ENCODE peak calls at places on chromosomes 11 and 22, in four cellular contexts. One of them, this sample, is unnamed.

GRCh38 chr22:32202539-32203180 is 2.2 kb downstream of the RFPL2 start:
- DNase-seq in A549: peak
- DNase-seq in endothelial cell: peak
- DNase-seq in lower lobe of right lung: peak
- DNase-seq in this sample: peak

GRCh38 chr11:65867284-65868071 is 5.1 kb downstream of the EFEMP2 start:
- DNase-seq in A549: no peak
- DNase-seq in endothelial cell: no peak
- DNase-seq in lower lobe of right lung: peak
- DNase-seq in this sample: no peak

GRCh38 chr11:83671295-83671694 is 385.1 kb upstream of the CCDC90B start:
- DNase-seq in A549: no peak
- DNase-seq in endothelial cell: no peak
- DNase-seq in lower lobe of right lung: no peak
- DNase-seq in this sample: no peak

GRCh38 chr11:125062196-125062930 is 742 bp upstream of the SLC37A2 start:
- DNase-seq in A549: no peak
- DNase-seq in endothelial cell: no peak
- DNase-seq in lower lobe of right lung: no peak
- DNase-seq in this sample: peak

GRCh38 chr22:26845016-26845728 is 187.8 kb downstream of the MIAT start:
- DNase-seq in A549: no peak
- DNase-seq in endothelial cell: no peak
- DNase-seq in lower lobe of right lung: no peak
- DNase-seq in this sample: no peak

GRCh38 chr11:78742430-78742829 is 167.8 kb upstream of the NARS2 start:
- DNase-seq in A549: no peak
- DNase-seq in endothelial cell: no peak
- DNase-seq in lower lobe of right lung: peak
- DNase-seq in this sample: no peak

GRCh38 chr22:29011200-29011867 is 50.3 kb downstream of the C22orf31 start:
- DNase-seq in A549: no peak
- DNase-seq in endothelial cell: no peak
- DNase-seq in lower lobe of right lung: peak
- DNase-seq in this sample: no peak

GRCh38 chr11:10233581-10233980 is 60.4 kb downstream of the SBF2 start:
- DNase-seq in A549: no peak
- DNase-seq in endothelial cell: no peak
- DNase-seq in lower lobe of right lung: no peak
- DNase-seq in this sample: no peak

GRCh38 chr11:105045897-105046296 is 762 bp upstream of the CARD16 start:
- DNase-seq in A549: no peak
- DNase-seq in endothelial cell: no peak
- DNase-seq in lower lobe of right lung: no peak
- DNase-seq in this sample: no peak

GRCh38 chr22:40443675-40444482 is 73.5 kb downstream of the SGSM3 start:
- DNase-seq in A549: no peak
- DNase-seq in endothelial cell: no peak
- DNase-seq in lower lobe of right lung: no peak
- DNase-seq in this sample: no peak

GRCh38 chr22:44738347-44738715 is 14.0 kb upstream of the ARHGAP8 start:
- DNase-seq in A549: no peak
- DNase-seq in endothelial cell: no peak
- DNase-seq in lower lobe of right lung: no peak
- DNase-seq in this sample: no peak

GRCh38 chr11:75197512-75198277 is 42.9 kb upstream of the TPBGL start:
- DNase-seq in A549: no peak
- DNase-seq in endothelial cell: no peak
- DNase-seq in lower lobe of right lung: no peak
- DNase-seq in this sample: no peak